ENCODE peak calls at places on chromosomes 16 and 17, in seven cellular contexts. L is hepatocyte, E is sigmoid colon, P is A549, B is fibroblast of pulmonary artery, R is lower lobe of right lung, T is bronchial epithelial cell. I is an unnamed sample.

GRCh38 chr17:72725432-72726068 is 366.9 kb downstream of the SLC39A11 start:
- DNase-seq in L (peak; percentile 82), B (peak; percentile 75), P (peak; percentile 83), E (no peak), T (peak; percentile 59), R (peak; percentile 63), I (peak; percentile 62)

GRCh38 chr16:71358464-71359031 is at the start of gene CALB2:
- DNase-seq in R (peak; percentile 81), L (peak; percentile 88), P (peak; percentile 46), E (peak; percentile 77), B (peak; percentile 47), T (no peak), I (peak; percentile 42)

GRCh38 chr16:58264961-58265479 is 29.8 kb downstream of the PRSS54 start:
- DNase-seq in R (no peak), E (no peak), B (peak; percentile 56), P (peak; percentile 58), L (peak; percentile 81), T (peak; percentile 94), I (peak; percentile 70)

GRCh38 chr17:70158581-70158980 is 10.8 kb upstream of the KCNJ2 start:
- DNase-seq in L (no peak), P (no peak), R (no peak), B (no peak), T (no peak), E (no peak), I (no peak)

GRCh38 chr16:67666538-67667433 is at the start of the genes C16orf86 and ENKD1:
- DNase-seq in E (peak; percentile 92), L (peak; percentile 85), R (peak; percentile 92), T (peak; percentile 34), P (peak; percentile 62), B (peak; percentile 74), I (peak; percentile 61)

GRCh38 chr16:84700518-84701277 is 898 bp downstream of the USP10 start:
- DNase-seq in T (peak; percentile 27), R (no peak), L (peak; percentile 52), P (peak; percentile 29), B (peak; percentile 30), E (peak; percentile 62), I (peak; percentile 27)

GRCh38 chr17:79686476-79686875 is 44.3 kb upstream of the ENPP7 start:
- DNase-seq in P (no peak), T (no peak), R (no peak), L (no peak), E (no peak), B (no peak), I (no peak)

GRCh38 chr17:50132104-50132794 is 2.3 kb upstream of the SAMD14 start:
- DNase-seq in T (no peak), B (no peak), P (no peak), L (no peak), E (no peak), R (no peak), I (no peak)

GRCh38 chr17:15377200-15377599 is 35.8 kb upstream of the TEKT3 start:
- DNase-seq in P (no peak), B (peak; percentile 37), T (peak; percentile 7), L (peak; percentile 31), R (no peak), E (no peak), I (peak; percentile 76)

GRCh38 chr16:72856797-72857196 is 191.1 kb downstream of the ZFHX3 start:
- DNase-seq in T (peak; percentile 7), L (peak; percentile 32), B (peak; percentile 41), R (no peak), E (no peak), P (peak; percentile 30), I (no peak)

GRCh38 chr16:77539336-77539735 is 104.5 kb upstream of the ADAMTS18 start:
- DNase-seq in T (no peak), R (no peak), E (no peak), L (no peak), B (no peak), P (no peak), I (peak; percentile 42)

GRCh38 chr16:52742608-52743007 is 195.7 kb upstream of the TOX3 start:
- DNase-seq in B (no peak), P (no peak), L (no peak), E (no peak), T (no peak), R (no peak), I (no peak)
- H3K4me3 ChIP-seq in B (no peak overlapping the region), P (no peak overlapping the region), L (no peak overlapping the region), E (no peak overlapping the region), T (no peak overlapping the region), R (no peak overlapping the region), I (no peak overlapping the region)

GRCh38 chr17:82933911-82934310 is 94.1 kb upstream of the ZNF750 start:
- DNase-seq in E (peak; percentile 40), P (no peak), T (no peak), R (peak; percentile 16), L (no peak), B (no peak), I (no peak)
- TF ChIP-seq CTCF in E (no peak), P (no peak), T (peak; percentile 5), R (no peak), L (peak; percentile 7), B (no peak), I (no peak)

GRCh38 chr17:20267459-20267842 is 199.9 kb downstream of the LGALS9B start:
- DNase-seq in B (peak; percentile 4), P (no peak), L (no peak), E (no peak), R (no peak), T (no peak), I (no peak)

GRCh38 chr17:20271016-20271610 is 196.2 kb downstream of the LGALS9B start:
- DNase-seq in R (no peak), P (no peak), T (no peak), B (no peak), E (no peak), L (no peak), I (no peak)

GRCh38 chr17:20266806-20267458 is 200.4 kb downstream of the LGALS9B start:
- DNase-seq in P (no peak), B (peak; percentile 22), L (peak; percentile 40), R (no peak), E (no peak), T (peak; percentile 66), I (peak; percentile 37)

GRCh38 chr17:20270336-20270735 is 197.0 kb downstream of the LGALS9B start:
- DNase-seq in T (no peak), E (no peak), R (no peak), B (no peak), L (no peak), P (no peak), I (no peak)

GRCh38 chr17:20268700-20269475 is 198.5 kb downstream of the LGALS9B start:
- DNase-seq in T (no peak), R (no peak), L (no peak), E (no peak), B (no peak), P (no peak), I (no peak)
- H3K4me3 ChIP-seq in T (no peak overlapping the region), R (no peak overlapping the region), L (no peak overlapping the region), E (no peak overlapping the region), B (no peak overlapping the region), P (no peak overlapping the region), I (no peak overlapping the region)

DNA sequence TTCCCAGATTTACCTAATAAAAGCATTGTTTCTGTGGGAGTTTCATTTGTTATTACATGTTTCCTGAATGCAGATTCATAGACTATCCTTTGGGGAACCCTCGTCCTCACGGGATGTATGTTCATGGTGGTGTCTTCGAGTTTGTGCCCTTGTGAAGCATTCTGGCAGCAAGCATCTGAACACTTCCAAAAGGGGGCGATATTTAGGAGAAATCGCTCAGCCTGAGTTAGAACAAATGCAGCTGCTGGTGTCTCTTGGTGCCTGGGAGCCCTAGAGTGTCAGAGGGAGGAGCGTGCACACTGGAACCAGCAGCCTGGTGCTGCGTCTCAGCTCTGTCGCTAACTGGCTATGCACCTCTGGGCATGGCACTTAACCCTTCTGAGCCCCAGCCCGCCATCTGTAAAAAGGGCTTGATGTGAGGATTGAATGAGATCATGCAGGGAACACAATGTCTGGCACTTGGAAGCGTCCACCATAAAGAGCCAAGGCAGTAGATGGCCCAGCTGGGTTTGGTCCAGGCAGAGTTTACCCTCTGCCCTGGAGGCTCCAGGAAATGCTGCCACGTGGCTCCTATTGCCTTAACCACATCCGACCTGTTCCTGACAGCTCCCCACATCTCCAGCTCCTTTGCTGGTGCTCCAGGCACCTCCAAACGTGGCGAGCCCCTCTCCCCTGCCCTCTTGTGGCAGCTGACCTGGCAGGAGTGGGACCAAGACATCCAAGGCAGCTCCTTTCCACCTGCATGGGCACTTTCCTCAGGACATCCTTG is 25.0 kb upstream of the C16orf78 start:
- DNase-seq in L (no peak), R (no peak), B (no peak), P (peak; percentile 13), T (no peak), E (no peak), I (no peak)
- TF ChIP-seq CTCF in L (no peak), R (no peak), B (no peak), P (no peak), T (no peak), E (no peak), I (no peak)

GRCh38 chr17:45372325-45372869 is 55.6 kb upstream of the MAP3K14 start:
- DNase-seq in P (peak; percentile 47), E (peak; percentile 42), T (peak; percentile 25), L (no peak), R (no peak), B (no peak), I (no peak)

GRCh38 chr17:45368661-45369060 is 51.8 kb upstream of the MAP3K14 start:
- DNase-seq in B (peak; percentile 48), R (no peak), P (no peak), T (no peak), L (no peak), E (no peak), I (peak; percentile 91)

GRCh38 chr17:45371414-45372324 is 54.8 kb upstream of the MAP3K14 start:
- DNase-seq in T (peak; percentile 89), E (peak; percentile 90), L (peak; percentile 95), B (peak; percentile 97), P (peak; percentile 98), R (peak; percentile 89), I (peak; percentile 95)

GRCh38 chr17:45374501-45374900 is 57.7 kb upstream of the MAP3K14 start:
- DNase-seq in R (no peak), P (no peak), L (no peak), B (no peak), E (no peak), T (no peak), I (no peak)

DNA sequence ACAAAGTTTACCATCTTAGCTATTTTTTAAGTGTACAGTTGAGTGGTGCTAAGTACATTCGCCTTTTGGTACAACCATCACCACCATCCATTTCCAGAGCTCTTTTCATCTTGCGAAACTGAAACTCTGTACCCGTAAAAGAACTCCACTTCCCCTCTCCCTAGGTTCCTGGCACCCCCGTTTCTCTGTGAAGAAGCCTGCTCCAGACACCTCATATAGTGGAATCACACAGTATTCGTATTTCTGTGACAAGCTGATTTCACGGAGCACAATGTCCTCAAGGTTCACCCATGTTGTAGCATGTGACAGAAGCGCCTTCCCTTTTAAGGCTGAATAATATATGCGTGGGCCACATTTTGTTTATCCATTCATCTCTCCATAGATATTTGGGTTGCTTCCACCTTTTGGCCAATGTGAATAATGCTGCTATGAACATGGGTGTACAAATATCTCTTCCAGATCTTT is 54.2 kb upstream of the MAP3K14 start:
- DNase-seq in P (peak; percentile 79), T (peak; percentile 61), L (no peak), B (no peak), E (peak; percentile 6), R (no peak), I (no peak)
- H3K4me3 ChIP-seq in P (no peak overlapping the region), T (no peak overlapping the region), L (no peak overlapping the region), B (no peak overlapping the region), E (no peak overlapping the region), R (peak overlapping the region; percentile 35), I (no peak overlapping the region)

DNA sequence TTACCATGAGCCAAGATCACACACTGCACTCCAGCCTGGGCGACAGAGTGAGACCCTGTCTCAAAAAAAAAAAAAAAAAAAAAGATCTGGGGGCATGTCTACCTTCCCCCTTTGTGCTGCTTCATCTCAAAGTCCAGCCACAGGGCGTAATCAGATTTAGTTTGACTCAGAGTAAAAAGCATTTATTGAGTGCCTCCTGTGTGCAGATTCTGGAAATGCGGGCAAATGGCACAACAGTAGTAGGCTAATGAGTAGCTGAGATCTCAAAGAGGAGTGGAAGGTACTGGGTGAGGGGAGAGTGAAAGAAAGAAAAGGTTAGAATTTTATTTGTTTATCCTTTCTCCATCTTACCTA is 9.1 kb upstream of the NR1D1 start:
- DNase-seq in E (peak; percentile 52), L (no peak), R (no peak), P (no peak), B (no peak), T (no peak), I (no peak)
- TF ChIP-seq CTCF in E (no peak), L (peak; percentile 22), R (no peak), P (peak; percentile 16), B (peak; percentile 23), T (peak; percentile 9), I (peak; percentile 26)